ENCODE peak calls at places on chromosomes 3 and 15, in eight cellular contexts. O is hepatocyte, C is GM20000, X is adrenal gland, R is lower leg skin, Y is neural crest cell, T is GM12865, L is epithelial cell of proximal tubule. E is an unnamed sample.

GRCh38 chr15:52394020-52394608 is 98.5 kb upstream of the MYO5C start:
- DNase-seq in X (no peak), T (peak), Y (no peak), L (no peak), R (no peak), O (no peak), C (no peak), E (no peak)

GRCh38 chr3:72335458-72336050 is 512.7 kb downstream of the SHQ1 start:
- DNase-seq in X (no peak), T (no peak), Y (no peak), O (no peak), C (no peak), R (no peak), L (no peak), E (no peak)

GRCh38 chr15:25541228-25541627 is 102.4 kb upstream of the UBE3A start:
- DNase-seq in Y (no peak), T (no peak), L (no peak), C (no peak), R (no peak), O (no peak), X (no peak), E (no peak)

GRCh38 chr15:92049290-92050008 is 195.9 kb downstream of the SLCO3A1 start:
- DNase-seq in O (no peak), R (no peak), T (no peak), X (no peak), Y (no peak), L (no peak), C (no peak), E (no peak)

GRCh38 chr3:190193210-190193609 is 72.5 kb upstream of the P3H2 start:
- DNase-seq in T (no peak), X (no peak), C (no peak), Y (no peak), R (no peak), O (no peak), L (no peak), E (no peak)

GRCh38 chr15:43775411-43775965 is 1.3 kb downstream of the ELL3 start:
- DNase-seq in O (peak), L (no peak), R (peak), T (no peak), X (peak), Y (peak), C (no peak), E (peak)

GRCh38 chr15:72353266-72353665 is 22.5 kb downstream of the HEXA start:
- DNase-seq in X (no peak), L (no peak), O (no peak), R (no peak), T (no peak), Y (no peak), C (no peak), E (no peak)

GRCh38 chr15:63133786-63134185 is 12.1 kb downstream of the LACTB start:
- DNase-seq in T (no peak), L (no peak), Y (no peak), R (no peak), X (no peak), O (no peak), C (no peak), E (no peak)

GRCh38 chr3:54079314-54079713 is 43.0 kb upstream of the CACNA2D3 start:
- DNase-seq in X (no peak), C (no peak), T (no peak), L (no peak), Y (no peak), O (no peak), R (no peak), E (no peak)

GRCh38 chr3:187737401-187738088 is 7.7 kb downstream of the BCL6 start:
- DNase-seq in X (peak), O (peak), L (no peak), T (no peak), Y (peak), C (no peak), R (no peak), E (peak)

GRCh38 chr3:178325330-178325729 is 210.9 kb upstream of the KCNMB2 start:
- DNase-seq in L (no peak), Y (no peak), O (peak), R (no peak), C (no peak), X (no peak), T (no peak), E (no peak)

GRCh38 chr15:76376029-76376428 is 39.5 kb downstream of the ISL2 start:
- DNase-seq in C (no peak), L (no peak), Y (no peak), T (no peak), R (no peak), X (no peak), O (no peak), E (peak)

GRCh38 chr3:126105691-126106187 is 21.8 kb upstream of the SLC41A3 start:
- DNase-seq in X (no peak), T (no peak), O (peak), Y (no peak), R (no peak), L (no peak), C (no peak), E (no peak)

GRCh38 chr3:53464424-53464823 is 30.0 kb upstream of the CACNA1D start:
- DNase-seq in L (peak), C (no peak), X (peak), T (no peak), R (no peak), Y (no peak), O (peak), E (no peak)

GRCh38 chr3:169907944-169908343 is 3.4 kb upstream of the SAMD7 start:
- DNase-seq in R (no peak), L (no peak), X (no peak), C (no peak), Y (no peak), O (no peak), T (no peak), E (no peak)

GRCh38 chr3:139659511-139659910 is 18.3 kb downstream of the NMNAT3 start:
- DNase-seq in L (no peak), R (no peak), O (no peak), Y (no peak), X (no peak), C (no peak), T (no peak), E (no peak)

GRCh38 chr15:90836296-90836871 is 32.0 kb upstream of the FURIN start:
- DNase-seq in C (no peak), T (no peak), L (no peak), R (no peak), X (no peak), Y (no peak), O (peak), E (no peak)

GRCh38 chr3:114764056-114764492 is 383.0 kb downstream of the ZBTB20 start:
- DNase-seq in O (no peak), L (no peak), R (no peak), X (no peak), C (no peak), T (no peak), Y (no peak), E (no peak)

GRCh38 chr3:98869391-98869790 is 32.1 kb downstream of the DCBLD2 start:
- DNase-seq in T (no peak), L (no peak), X (no peak), Y (no peak), C (no peak), R (no peak), O (no peak), E (no peak)

GRCh38 chr15:35691176-35691761 is 145.3 kb upstream of the DPH6 start:
- DNase-seq in L (no peak), O (no peak), C (no peak), X (no peak), R (no peak), Y (no peak), T (no peak), E (no peak)

GRCh38 chr3:194397757-194398312 is 1.2 kb downstream of the GP5 start:
- DNase-seq in X (peak), C (peak), L (no peak), Y (no peak), R (no peak), O (no peak), T (peak), E (no peak)

GRCh38 chr15:66854012-66854965 is 152.3 kb downstream of the SMAD6 start:
- DNase-seq in X (no peak), R (no peak), C (no peak), L (no peak), O (no peak), T (no peak), Y (no peak), E (no peak)

GRCh38 chr3:170132335-170132734 is 49.2 kb downstream of the PHC3 start:
- DNase-seq in O (no peak), X (no peak), C (no peak), T (peak), R (no peak), L (no peak), Y (no peak), E (no peak)

GRCh38 chr3:55364426-55364825 is 122.7 kb downstream of the WNT5A start:
- DNase-seq in X (no peak), R (no peak), O (no peak), L (no peak), Y (no peak), T (no peak), C (no peak), E (no peak)

GRCh38 chr15:32709295-32710033 is 8.3 kb upstream of the GREM1 start:
- DNase-seq in R (no peak), X (no peak), Y (no peak), C (no peak), T (no peak), L (no peak), O (peak), E (no peak)

GRCh38 chr3:107798381-107798780 is 275.6 kb downstream of the BBX start:
- DNase-seq in T (no peak), X (no peak), R (no peak), O (no peak), C (no peak), L (no peak), Y (no peak), E (no peak)

GRCh38 chr3:15339786-15340215 is 7.4 kb upstream of the SH3BP5 start:
- DNase-seq in Y (no peak), X (peak), T (no peak), C (no peak), O (no peak), L (no peak), R (no peak), E (no peak)

GRCh38 chr3:58563386-58564035 is 13.7 kb downstream of the FAM107A start:
- DNase-seq in C (no peak), R (no peak), O (no peak), Y (no peak), X (no peak), L (no peak), T (no peak), E (no peak)

GRCh38 chr3:174859109-174859735 is at the start of gene NAALADL2:
- DNase-seq in R (no peak), O (peak), C (no peak), T (no peak), L (no peak), X (no peak), Y (no peak), E (no peak)

GRCh38 chr3:174859756-174860155 is 622 bp downstream of the NAALADL2 start:
- DNase-seq in C (no peak), O (peak), T (no peak), R (no peak), X (no peak), Y (no peak), L (no peak), E (no peak)

GRCh38 chr3:174862666-174863065 is 3.5 kb downstream of the NAALADL2 start:
- DNase-seq in O (no peak), L (no peak), T (no peak), Y (no peak), C (no peak), R (no peak), X (no peak), E (no peak)

GRCh38 chr3:174863488-174863887 is 4.4 kb downstream of the NAALADL2 start:
- DNase-seq in T (no peak), L (no peak), O (peak), X (no peak), R (peak), Y (no peak), C (no peak), E (no peak)

DNA sequence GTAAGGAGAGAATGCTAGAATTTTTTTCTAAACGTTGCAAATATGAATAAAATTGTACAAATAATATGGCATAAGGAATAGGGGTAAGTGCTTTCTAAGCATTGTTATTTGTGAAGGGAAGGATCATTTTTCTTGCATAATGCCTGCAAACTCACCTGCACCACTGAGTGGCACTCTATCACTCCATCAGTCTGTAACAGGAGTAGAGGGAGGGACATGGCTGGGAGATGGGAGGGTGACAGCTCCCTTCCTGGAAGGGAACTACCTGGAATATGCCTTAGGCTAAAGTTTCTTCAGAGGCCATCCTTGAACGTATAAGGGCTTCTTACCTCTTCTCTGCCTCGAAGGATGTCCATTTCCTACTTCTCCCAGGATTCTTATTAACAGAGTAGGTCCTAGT is 3.0 kb downstream of the NAALADL2 start:
- DNase-seq in L (peak), R (no peak), O (peak), Y (no peak), C (no peak), X (no peak), T (peak), E (peak)
- TF ChIP-seq CTCF in L (peak), R (no peak), O (peak), Y (no peak), C (no peak), X (no peak), T (peak), E (no peak)

DNA sequence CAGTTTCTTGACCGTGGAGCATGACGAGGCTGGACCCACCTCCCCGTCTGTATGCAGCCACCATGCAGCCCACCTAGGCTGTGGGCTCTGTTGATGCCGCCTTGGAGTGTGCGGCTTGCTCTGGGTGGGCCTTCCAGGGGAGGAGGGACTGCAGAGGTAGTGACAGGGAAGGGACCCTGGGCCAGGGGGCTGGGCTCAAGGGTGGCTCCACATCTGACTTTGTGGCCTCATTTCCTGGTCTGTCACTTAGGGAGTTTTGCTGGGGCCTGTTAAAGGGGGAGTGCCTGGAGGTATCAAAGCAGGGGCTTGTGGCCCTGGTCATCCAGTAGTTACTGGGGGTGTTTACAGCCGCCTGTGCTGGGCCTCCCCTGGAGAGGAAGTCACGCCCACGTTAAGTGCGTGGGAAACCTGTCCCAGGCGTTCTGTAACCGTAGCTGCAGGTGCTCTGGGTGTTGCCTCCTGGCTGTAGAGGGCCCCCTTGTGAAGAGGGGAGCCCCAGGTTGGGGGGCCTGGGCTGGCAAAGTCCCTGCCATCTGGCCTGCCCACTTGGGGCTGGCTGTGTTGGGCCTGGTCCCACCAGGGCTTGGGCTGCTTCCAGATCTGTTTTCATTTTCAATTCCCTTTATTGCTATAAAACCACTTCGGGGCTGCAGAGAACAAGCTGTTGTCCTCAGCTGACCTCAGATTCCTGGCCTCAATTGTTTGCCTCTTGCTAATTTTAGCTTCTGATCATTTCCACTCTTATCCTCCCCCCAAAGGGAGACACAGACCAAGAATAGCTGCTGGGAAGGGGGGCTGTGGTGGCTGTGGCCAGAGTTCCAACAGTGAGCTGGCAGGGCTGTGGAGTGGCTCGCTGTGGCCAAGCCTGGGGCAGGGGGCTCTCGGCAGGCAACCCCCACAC is 26.5 kb downstream of the KLF13 start:
- DNase-seq in T (peak), C (peak), X (peak), L (no peak), R (no peak), O (peak), Y (no peak), E (no peak)
- TF ChIP-seq CTCF in T (no peak), C (no peak), X (no peak), L (no peak), R (no peak), O (no peak), Y (no peak), E (no peak)

GRCh38 chr3:9792405-9793160 is at the start of the genes ARPC4 and TADA3:
- DNase-seq in Y (peak), T (peak), R (peak), C (peak), X (peak), L (peak), O (peak), E (peak)
- TF ChIP-seq CTCF in Y (peak), T (no peak), R (no peak), C (no peak), X (no peak), L (no peak), O (no peak), E (no peak)

GRCh38 chr3:172291650-172292049 is 156.6 kb downstream of the GHSR start:
- DNase-seq in Y (no peak), O (no peak), R (no peak), C (no peak), X (peak), L (no peak), T (no peak), E (no peak)

GRCh38 chr3:172289583-172289982 is 158.7 kb downstream of the GHSR start:
- DNase-seq in C (peak), X (peak), Y (no peak), T (no peak), L (no peak), R (no peak), O (no peak), E (no peak)

GRCh38 chr3:172292422-172292821 is 155.8 kb downstream of the GHSR start:
- DNase-seq in L (no peak), Y (no peak), X (no peak), T (no peak), C (no peak), O (no peak), R (no peak), E (no peak)

GRCh38 chr3:172288625-172289024 is 159.6 kb downstream of the GHSR start:
- DNase-seq in T (no peak), Y (no peak), C (no peak), R (no peak), X (no peak), L (no peak), O (no peak), E (no peak)

GRCh38 chr3:172290457-172290856 is 157.8 kb downstream of the GHSR start:
- DNase-seq in Y (no peak), L (no peak), T (no peak), R (no peak), X (no peak), C (no peak), O (no peak), E (no peak)
- TF ChIP-seq CTCF in Y (no peak), L (no peak), T (no peak), R (no peak), X (no peak), C (no peak), O (no peak), E (no peak)

DNA sequence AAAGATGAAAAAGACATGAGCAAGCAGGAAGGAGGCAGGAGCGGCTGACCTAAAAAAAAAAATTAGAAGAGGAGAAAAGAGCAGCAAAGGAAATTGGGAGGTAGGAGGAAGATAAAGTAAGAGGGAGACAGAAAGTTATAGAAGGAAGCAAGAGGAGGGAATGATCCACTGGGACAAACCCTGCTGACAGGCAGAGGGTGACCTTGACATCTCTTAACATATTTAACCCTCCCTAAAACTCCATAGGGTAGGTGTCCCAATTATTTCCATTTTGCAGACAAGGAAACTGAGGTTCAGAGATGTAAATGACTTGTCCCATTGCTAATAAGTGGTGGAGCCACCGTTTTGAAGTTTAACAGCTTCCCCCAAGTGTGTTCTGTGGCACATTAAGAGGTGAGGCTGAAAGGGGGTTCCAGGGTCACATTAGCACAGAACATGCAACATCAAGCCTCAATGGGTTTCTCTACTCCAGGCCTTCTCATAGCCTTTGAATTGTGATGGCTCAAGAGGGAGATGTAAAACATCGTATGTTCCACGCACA is 37.4 kb upstream of the PRICKLE2 start:
- DNase-seq in Y (no peak), C (no peak), X (no peak), L (no peak), R (no peak), T (no peak), O (no peak), E (no peak)
- TF ChIP-seq CTCF in Y (no peak), C (no peak), X (no peak), L (peak), R (no peak), T (no peak), O (no peak), E (no peak)

DNA sequence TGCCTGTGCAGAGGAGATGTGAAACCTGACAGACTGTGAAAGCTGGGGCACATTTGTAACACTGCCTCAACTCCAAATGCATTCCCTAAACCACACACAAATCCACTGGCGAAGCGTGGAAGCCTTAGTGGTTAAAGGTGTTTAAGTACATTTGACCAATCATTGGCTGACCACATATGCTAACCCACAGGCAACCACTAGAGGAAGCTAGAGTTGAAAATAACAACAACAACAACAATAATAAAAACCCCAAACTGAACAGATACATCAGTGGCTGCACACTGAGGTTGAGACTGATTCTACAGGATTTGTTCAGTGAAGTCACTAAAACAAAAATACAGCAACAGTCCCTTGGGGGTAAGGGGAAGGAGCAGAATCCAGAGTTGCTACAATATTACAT is 129.7 kb downstream of the TJP1 start:
- DNase-seq in T (no peak), R (no peak), O (no peak), L (no peak), Y (no peak), X (no peak), C (no peak), E (no peak)
- TF ChIP-seq CTCF in T (peak), R (no peak), O (no peak), L (peak), Y (no peak), X (no peak), C (no peak), E (no peak)

GRCh38 chr3:104392327-104392726 is 974.4 kb upstream of the ALCAM start:
- DNase-seq in X (no peak), L (no peak), C (no peak), O (no peak), T (no peak), Y (no peak), R (no peak), E (no peak)
- TF ChIP-seq CTCF in X (no peak), L (peak), C (no peak), O (no peak), T (no peak), Y (no peak), R (no peak), E (no peak)

E was measured in lung.